ENCODE peak calls at places on chromosomes 3 and 15, in five cellular contexts. F, X, N, C and J are unnamed samples.

GRCh38 chr3:161273589-161274218 is 52.6 kb downstream of the NMD3 start:
- DNase-seq in F (peak), X (peak), N (peak), C (no peak), J (no peak)

GRCh38 chr3:21256932-21257331 is 494.1 kb downstream of the ZNF385D start:
- DNase-seq in F (peak), X (no peak), N (peak), C (no peak), J (no peak)

GRCh38 chr3:166005126-166005525 is 167.9 kb upstream of the BCHE start:
- DNase-seq in F (no peak), X (no peak), N (no peak), C (no peak), J (no peak)

GRCh38 chr15:88490036-88490435 is 22.5 kb downstream of the MRPS11 start:
- DNase-seq in F (no peak), X (no peak), N (no peak), C (no peak), J (no peak)

GRCh38 chr15:64740361-64741170 is 34.8 kb downstream of the RBPMS2 start:
- DNase-seq in F (no peak), X (peak), N (peak), C (peak), J (peak)

GRCh38 chr15:25066708-25067107 is 111.9 kb downstream of the SNRPN start:
- DNase-seq in F (no peak), X (no peak), N (no peak), C (no peak), J (no peak)

GRCh38 chr15:100595964-100596363 is 6.0 kb downstream of the LINS1 start:
- DNase-seq in F (no peak), X (no peak), N (no peak), C (no peak), J (no peak)

GRCh38 chr3:46369675-46370132 is 1.0 kb upstream of the CCR5 start:
- DNase-seq in F (no peak), X (no peak), N (no peak), C (no peak), J (no peak)

GRCh38 chr3:179811321-179812095 is 158.7 kb downstream of the USP13 start:
- DNase-seq in F (peak), X (peak), N (peak), C (peak), J (peak)

GRCh38 chr15:74826372-74826819 is at the start of gene CPLX3:
- DNase-seq in F (no peak), X (peak), N (peak), C (peak), J (no peak)

GRCh38 chr15:39629906-39630305 is 49.0 kb downstream of the THBS1 start:
- DNase-seq in F (no peak), X (no peak), N (no peak), C (no peak), J (no peak)

GRCh38 chr15:64070965-64071851 is 22.4 kb downstream of the CIAO2A start:
- DNase-seq in F (peak), X (no peak), N (no peak), C (peak), J (no peak)

GRCh38 chr15:39787479-39787878 is 4.8 kb upstream of the FSIP1 start:
- DNase-seq in F (no peak), X (no peak), N (no peak), C (no peak), J (no peak)

GRCh38 chr15:25402342-25402741 is 36.5 kb downstream of the UBE3A start:
- DNase-seq in F (no peak), X (no peak), N (no peak), C (no peak), J (no peak)

GRCh38 chr15:31200735-31201151 is 99.2 kb upstream of the TRPM1 start:
- DNase-seq in F (peak), X (peak), N (peak), C (peak), J (peak)

GRCh38 chr3:11452988-11453847 is 181.0 kb downstream of the ATG7 start:
- DNase-seq in F (no peak), X (peak), N (no peak), C (peak), J (peak)

GRCh38 chr3:186193534-186194450 is 84.9 kb upstream of the ETV5 start:
- DNase-seq in F (no peak), X (peak), N (no peak), C (no peak), J (peak)

GRCh38 chr3:139629033-139629432 is 48.7 kb downstream of the NMNAT3 start:
- DNase-seq in F (peak), X (peak), N (peak), C (peak), J (peak)

GRCh38 chr15:51982013-51982769 is 10.6 kb upstream of the LEO1 start:
- DNase-seq in F (peak), X (peak), N (peak), C (peak), J (no peak)

GRCh38 chr3:46705022-46705530 is 3.9 kb downstream of the TMIE start:
- DNase-seq in F (peak), X (peak), N (peak), C (peak), J (peak)

GRCh38 chr15:77966540-77967290 is 110.8 kb downstream of the TBC1D2B start:
- DNase-seq in F (peak), X (peak), N (peak), C (peak), J (peak)

GRCh38 chr3:119885746-119886530 is 104.0 kb downstream of the NR1I2 start:
- DNase-seq in F (no peak), X (no peak), N (no peak), C (no peak), J (no peak)

GRCh38 chr3:71478568-71478967 is 105.0 kb downstream of the FOXP1 start:
- DNase-seq in F (no peak), X (no peak), N (no peak), C (peak), J (no peak)

GRCh38 chr15:58521293-58521991 is 89.7 kb downstream of the LIPC start:
- DNase-seq in F (peak), X (peak), N (peak), C (peak), J (peak)

GRCh38 chr3:22117751-22118346 is 366.8 kb upstream of the ZNF385D start:
- DNase-seq in F (peak), X (peak), N (no peak), C (peak), J (no peak)

GRCh38 chr3:55127565-55127964 is 199.7 kb upstream of the LRTM1 start:
- DNase-seq in F (no peak), X (peak), N (no peak), C (no peak), J (peak)

GRCh38 chr3:4461459-4462090 is 5.5 kb downstream of the SUMF1 start:
- DNase-seq in F (no peak), X (no peak), N (no peak), C (no peak), J (no peak)

GRCh38 chr3:172528677-172529076 is 5.4 kb upstream of the TNFSF10 start:
- DNase-seq in F (no peak), X (no peak), N (no peak), C (no peak), J (no peak)

GRCh38 chr3:50323092-50323600 is 601 bp upstream of the HYAL2 start:
- DNase-seq in F (no peak), X (no peak), N (no peak), C (no peak), J (no peak)

GRCh38 chr3:154060606-154061380 is 60.4 kb upstream of the ARHGEF26 start:
- DNase-seq in F (no peak), X (no peak), N (no peak), C (peak), J (no peak)

GRCh38 chr3:11616551-11616950 is 27.2 kb downstream of the VGLL4 start:
- DNase-seq in F (no peak), X (no peak), N (no peak), C (peak), J (no peak)

GRCh38 chr3:150072576-150072975 is 101.9 kb upstream of the PFN2 start:
- DNase-seq in F (no peak), X (no peak), N (no peak), C (no peak), J (no peak)